ENCODE peak calls at places on chromosomes 2 and 18, in seven cellular contexts. T is IMR-90, C is H9, G is H1, A is neuronal stem cell, O is mesendoderm, E is trophoblast cell. V is an unnamed sample.
A peak's percentile ranks its signal among the peaks of the same experiment; 100 is the strongest.

GRCh38 chr2:740446-741293 is 63.5 kb upstream of the TMEM18 start:
- DNase-seq in E (peak; percentile 98), O (peak; percentile 100), G (peak; percentile 100), A (peak; percentile 100), T (peak; percentile 92), C (peak; percentile 100), V (peak; percentile 99)

GRCh38 chr2:69395866-69396265 is 8.8 kb upstream of the GFPT1 start:
- DNase-seq in E (no peak), C (no peak), A (no peak), O (no peak), G (no peak), T (peak; percentile 7), V (no peak)

GRCh38 chr18:31581498-31582197 is 10.0 kb upstream of the TTR start:
- DNase-seq in O (peak; percentile 66), T (peak; percentile 18), A (no peak), E (peak; percentile 76), C (no peak), G (no peak), V (peak; percentile 86)

GRCh38 chr2:74457129-74457548 is 1.1 kb upstream of the WBP1 start:
- DNase-seq in G (no peak), A (no peak), O (no peak), C (no peak), T (peak; percentile 31), E (no peak), V (no peak)

GRCh38 chr2:15943914-15944313 is 3.6 kb downstream of the MYCN start:
- DNase-seq in E (peak; percentile 23), O (no peak), A (no peak), G (no peak), C (no peak), T (no peak), V (peak; percentile 52)

GRCh38 chr2:114068438-114068837 is 178.5 kb downstream of the ACTR3 start:
- DNase-seq in O (peak; percentile 35), G (no peak), T (peak; percentile 8), E (no peak), C (peak; percentile 34), A (peak; percentile 24), V (no peak)

GRCh38 chr18:77063256-77063655 is 69.3 kb downstream of the MBP start:
- DNase-seq in T (peak; percentile 67), G (no peak), E (no peak), O (no peak), C (no peak), A (no peak), V (no peak)

GRCh38 chr2:241007880-241008710 is 9.7 kb downstream of the SNED1 start:
- DNase-seq in O (no peak), T (no peak), E (no peak), C (peak; percentile 35), G (no peak), A (no peak), V (no peak)

GRCh38 chr2:226452768-226453167 is 346.9 kb downstream of the IRS1 start:
- DNase-seq in T (no peak), G (no peak), E (no peak), O (no peak), C (no peak), A (no peak), V (no peak)

GRCh38 chr2:73718851-73719621 is 18.1 kb downstream of the TPRKB start:
- DNase-seq in G (no peak), O (no peak), C (no peak), A (no peak), T (no peak), E (no peak), V (no peak)

GRCh38 chr2:1731512-1731962 is 12.8 kb downstream of the PXDN start:
- DNase-seq in E (no peak), G (no peak), T (peak; percentile 86), A (no peak), C (no peak), O (no peak), V (peak; percentile 94)

GRCh38 chr18:48133675-48134251 is 203.3 kb upstream of the SMAD2 start:
- DNase-seq in G (no peak), T (no peak), C (no peak), E (peak; percentile 21), A (no peak), O (no peak), V (no peak)

GRCh38 chr2:95004702-95005101 is 20.8 kb upstream of the MAL start:
- DNase-seq in E (no peak), A (no peak), O (no peak), T (no peak), C (no peak), G (no peak), V (no peak)

GRCh38 chr2:48343154-48343553 is 186.8 kb upstream of the STON1 start:
- DNase-seq in G (no peak), C (no peak), O (no peak), T (no peak), E (no peak), A (no peak), V (no peak)
- H3K79me1 ChIP-seq in G (no peaks in the 10 kb centered on the region), C (no peaks in the 10 kb centered on the region), O (peaks cover 2% of the 10 kb centered on the region), T (peaks cover 47% of the 10 kb centered on the region), E (no peaks in the 10 kb centered on the region), A (peaks cover 1% of the 10 kb centered on the region), V (peaks cover 5% of the 10 kb centered on the region)

GRCh38 chr2:37832590-37833197 is 92.4 kb upstream of the RMDN2 start:
- DNase-seq in E (peak; percentile 89), G (peak; percentile 41), A (peak; percentile 77), O (peak; percentile 88), C (peak; percentile 77), T (peak; percentile 86), V (peak; percentile 87)
- H3K4me2 ChIP-seq in E (no peak overlapping the region), G (no peak overlapping the region), A (no peak overlapping the region), O (no peak overlapping the region), C (no peak overlapping the region), T (no peak overlapping the region), V (no peak overlapping the region)

GRCh38 chr2:236569593-236569973 is at the start of gene ACKR3:
- DNase-seq in C (peak; percentile 85), A (peak; percentile 47), T (peak; percentile 24), G (peak; percentile 29), O (peak; percentile 96), E (peak; percentile 77), V (peak; percentile 93)

GRCh38 chr2:236570081-236570979 is 705 bp downstream of the ACKR3 start:
- DNase-seq in T (no peak), G (no peak), C (no peak), A (no peak), E (no peak), O (peak; percentile 30), V (peak; percentile 55)

GRCh38 chr2:236568068-236568921 is 1.3 kb upstream of the ACKR3 start:
- DNase-seq in G (no peak), T (no peak), E (peak; percentile 45), C (no peak), O (peak; percentile 54), A (no peak), V (peak; percentile 66)

GRCh38 chr2:236571161-236571560 is 1.5 kb downstream of the ACKR3 start:
- DNase-seq in T (no peak), A (no peak), O (no peak), G (no peak), C (no peak), E (no peak), V (no peak)

DNA sequence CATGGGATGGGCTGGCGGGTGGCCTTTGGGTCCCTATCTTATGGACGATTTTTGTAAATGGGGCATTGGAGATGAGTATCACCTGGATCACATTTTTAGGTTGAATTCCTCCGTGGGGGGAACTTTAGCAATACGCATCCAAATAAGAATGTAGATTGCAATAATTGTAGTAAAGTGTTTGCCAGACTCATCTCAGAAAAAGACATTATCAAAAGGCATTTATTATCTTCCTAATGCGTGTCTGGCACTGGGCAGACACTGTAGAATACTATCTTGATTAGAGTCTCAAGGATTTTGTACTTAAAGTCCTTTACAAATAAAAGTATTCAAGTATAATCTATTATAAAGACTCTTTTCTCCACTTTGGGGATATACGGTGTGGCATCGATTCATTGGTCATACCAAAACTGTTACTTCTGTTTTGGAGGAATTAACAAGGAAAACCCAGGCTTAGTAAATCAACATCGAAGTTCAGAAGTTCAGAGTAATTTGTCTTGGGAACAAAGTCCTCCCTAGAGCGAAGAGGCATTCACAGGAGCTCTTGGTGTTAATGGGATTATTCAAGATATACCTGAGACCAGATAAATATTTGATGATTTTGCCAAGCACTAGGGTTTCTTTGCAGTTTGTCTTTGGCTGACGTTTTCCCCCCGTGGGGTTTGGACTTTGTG is 568 bp upstream of the ACKR3 start:
- DNase-seq in E (no peak), C (no peak), T (no peak), A (no peak), O (peak; percentile 89), G (no peak), V (peak; percentile 21)
- H3K79me1 ChIP-seq in E (peaks cover 47% of the 10 kb centered on the region), C (no peaks in the 10 kb centered on the region), T (no peaks in the 10 kb centered on the region), A (no peaks in the 10 kb centered on the region), O (no peaks in the 10 kb centered on the region), G (no peaks in the 10 kb centered on the region), V (no peaks in the 10 kb centered on the region)

DNA sequence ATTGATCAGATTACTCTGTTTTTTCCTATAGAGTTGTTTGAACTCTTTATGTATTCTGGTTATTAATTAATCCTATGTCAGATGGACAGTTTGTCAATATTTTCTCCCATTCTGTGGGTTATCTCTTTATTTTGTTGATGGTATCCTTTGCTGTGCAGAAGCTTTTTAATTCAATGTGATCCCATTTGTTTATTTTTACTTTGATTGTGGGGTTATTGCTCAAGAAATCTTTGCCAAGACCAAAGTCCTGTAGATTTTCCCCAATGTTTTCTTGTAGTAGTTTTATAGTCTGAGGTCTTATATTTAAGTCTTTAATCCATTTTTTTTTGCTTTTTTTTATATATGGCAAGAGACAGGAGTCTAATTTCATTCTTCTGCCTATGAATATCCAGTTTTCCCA is 86.2 kb upstream of the FIGN start:
- DNase-seq in E (no peak), T (no peak), C (no peak), A (no peak), O (no peak), G (no peak), V (no peak)
- H3K4me2 ChIP-seq in E (no peak overlapping the region), T (no peak overlapping the region), C (no peak overlapping the region), A (no peak overlapping the region), O (no peak overlapping the region), G (no peak overlapping the region), V (no peak overlapping the region)

DNA sequence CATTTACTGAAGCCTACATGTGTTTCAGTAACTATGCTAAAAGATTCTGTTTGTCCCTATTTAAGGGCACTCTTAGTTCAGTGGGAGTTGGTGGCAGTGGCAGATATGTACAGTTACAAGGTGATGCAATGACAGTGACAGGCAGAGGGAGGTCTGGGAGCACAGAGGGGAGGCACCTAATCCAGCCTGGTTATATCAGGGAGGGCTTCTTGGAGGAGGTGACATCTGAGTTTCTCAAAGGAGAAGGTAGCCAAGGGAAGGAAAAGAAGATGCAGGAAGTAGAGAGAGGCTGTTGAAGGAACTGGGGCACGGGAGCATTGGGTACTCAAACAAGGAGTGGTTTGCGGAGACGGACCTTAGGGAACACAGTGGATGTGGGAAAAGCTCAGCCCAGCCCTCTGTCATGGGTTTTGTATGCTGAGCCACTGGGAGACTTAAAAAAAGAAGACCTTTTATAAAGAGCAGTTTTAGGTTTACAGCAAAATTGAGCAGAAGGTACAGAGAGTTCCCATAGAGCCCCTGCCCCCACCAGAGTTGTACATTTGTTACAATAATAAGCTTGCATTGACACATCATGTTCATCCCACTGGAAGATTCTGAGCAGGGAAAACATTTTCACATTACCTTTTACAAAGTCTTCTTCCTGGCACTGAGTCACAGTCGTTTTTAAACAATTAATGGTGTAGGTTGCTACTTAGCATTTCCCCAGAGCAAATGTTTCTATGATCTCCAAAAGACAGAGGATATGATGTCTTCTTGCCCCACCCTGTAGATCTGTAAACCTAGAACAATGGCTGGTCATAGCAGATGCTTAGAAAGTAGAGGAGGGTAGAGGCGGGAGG is 83.0 kb upstream of the TAF1B start:
- DNase-seq in E (no peak), T (no peak), A (no peak), C (no peak), G (no peak), O (no peak), V (no peak)
- H3K79me1 ChIP-seq in E (no peaks in the 10 kb centered on the region), T (no peaks in the 10 kb centered on the region), A (no peaks in the 10 kb centered on the region), C (no peaks in the 10 kb centered on the region), G (no peaks in the 10 kb centered on the region), O (no peaks in the 10 kb centered on the region), V (no peaks in the 10 kb centered on the region)

GRCh38 chr2:151315381-151315903 is 26.0 kb upstream of the NMI start:
- DNase-seq in T (peak; percentile 22), A (no peak), E (no peak), G (no peak), O (peak; percentile 46), C (peak; percentile 31), V (no peak)
- H3K4me2 ChIP-seq in T (peak overlapping the region; percentile 1), A (no peak overlapping the region), E (no peak overlapping the region), G (no peak overlapping the region), O (no peak overlapping the region), C (no peak overlapping the region), V (no peak overlapping the region)

V was measured in mesenchymal stem cell.